ENCODE peak calls at places on chromosomes 11 and 22, in ten cellular contexts. Z, F, O, U, X, A, K, I, J and P are unnamed samples.

GRCh38 chr22:38455530-38456271 is 702 bp upstream of the KCNJ4 start:
- DNase-seq in I (no peak), J (no peak), U (peak), Z (peak), O (peak), K (no peak), X (peak), A (no peak), F (peak), P (no peak)

GRCh38 chr11:13227676-13228255 is 49.8 kb upstream of the BMAL1 start:
- DNase-seq in F (no peak), A (no peak), K (no peak), X (no peak), I (no peak), Z (no peak), O (no peak), J (no peak), U (no peak), P (no peak)

GRCh38 chr11:79160786-79161403 is 279.9 kb downstream of the TENM4 start:
- DNase-seq in O (no peak), A (no peak), Z (no peak), J (peak), I (peak), K (no peak), F (peak), U (no peak), X (no peak), P (no peak)

GRCh38 chr22:36331912-36332622 is 55.7 kb downstream of the MYH9 start:
- DNase-seq in J (no peak), F (peak), X (peak), U (peak), Z (peak), K (no peak), I (peak), O (no peak), A (no peak), P (no peak)

GRCh38 chr11:17890333-17890732 is 122.5 kb downstream of the SERGEF start:
- DNase-seq in U (no peak), F (no peak), K (no peak), O (no peak), J (peak), Z (no peak), I (no peak), X (no peak), A (no peak), P (no peak)

GRCh38 chr11:118927554-118928107 is 1.9 kb upstream of the BCL9L start:
- DNase-seq in Z (no peak), F (no peak), U (no peak), J (no peak), I (no peak), O (no peak), A (no peak), X (no peak), K (no peak), P (no peak)

GRCh38 chr11:86594746-86595145 is 77.7 kb downstream of the ME3 start:
- DNase-seq in Z (no peak), J (no peak), I (no peak), X (no peak), O (no peak), A (no peak), U (no peak), K (no peak), F (no peak), P (no peak)

GRCh38 chr11:60332923-60333322 is 5.9 kb downstream of the MS4A6E start:
- DNase-seq in I (no peak), A (no peak), J (no peak), X (no peak), Z (no peak), U (no peak), F (no peak), O (no peak), K (no peak), P (no peak)

GRCh38 chr11:11335043-11335442 is 18.0 kb downstream of the CSNK2A3 start:
- DNase-seq in O (no peak), F (peak), A (no peak), Z (no peak), J (no peak), I (no peak), U (no peak), X (no peak), K (no peak), P (no peak)

GRCh38 chr11:108718466-108718865 is 53.6 kb downstream of the DDX10 start:
- DNase-seq in J (no peak), Z (no peak), A (no peak), U (no peak), F (no peak), X (no peak), K (no peak), I (no peak), O (no peak), P (no peak)

GRCh38 chr11:2975594-2975993 is 16.5 kb downstream of the NAP1L4 start:
- DNase-seq in U (peak), F (peak), Z (no peak), K (no peak), O (peak), J (peak), I (peak), A (no peak), X (peak), P (no peak)

GRCh38 chr11:3880724-3881123 is 25.3 kb downstream of the STIM1 start:
- DNase-seq in I (no peak), X (no peak), F (peak), A (no peak), K (no peak), U (no peak), Z (no peak), O (no peak), J (peak), P (no peak)